ENCODE peak calls at places on chromosomes 12 and 14, in seven cellular contexts. E is fibroblast of lung, A is Karpas-422, X is IMR-90, T is K562, G is PC-3, U is HCT116. Y is an unnamed sample. For H3K4me1, the result is how much of the 10 kb centered on the place peaks cover.

GRCh38 chr12:69884386-69884785 is 59.4 kb downstream of the MYRFL start:
- DNase-seq in X (no peak), G (no peak), A (no peak), T (no peak), E (no peak), U (no peak), Y (no peak)

GRCh38 chr14:25848601-25849000 is 749.2 kb downstream of the NOVA1 start:
- DNase-seq in U (no peak), X (no peak), G (no peak), A (no peak), T (no peak), E (no peak), Y (no peak)

GRCh38 chr12:110782068-110782467 is 39.4 kb upstream of the PPP1CC start:
- DNase-seq in A (no peak), T (no peak), U (no peak), G (no peak), E (no peak), X (no peak), Y (no peak)

GRCh38 chr14:94161087-94161486 is 13.0 kb upstream of the PPP4R4 start:
- DNase-seq in A (no peak), X (no peak), G (no peak), U (no peak), T (no peak), E (no peak), Y (no peak)

GRCh38 chr14:94691658-94692029 is 78.3 kb downstream of the GSC start:
- DNase-seq in E (no peak), G (no peak), A (no peak), U (no peak), T (no peak), X (no peak), Y (no peak)

GRCh38 chr12:12788131-12788530 is 2.7 kb downstream of the APOLD1 start:
- DNase-seq in T (no peak), E (no peak), X (peak), U (no peak), G (no peak), A (no peak), Y (no peak)

GRCh38 chr12:109715310-109716091 is 1.9 kb downstream of the FAM222A start:
- DNase-seq in A (peak), X (no peak), G (no peak), T (peak), U (no peak), E (no peak), Y (peak)

GRCh38 chr12:34347367-34347766 is 325.1 kb downstream of the ALG10 start:
- DNase-seq in U (no peak), E (no peak), X (no peak), A (peak), G (peak), T (peak), Y (no peak)

GRCh38 chr14:79580908-79581307 is 630.4 kb downstream of the DIO2 start:
- DNase-seq in X (no peak), E (no peak), T (no peak), G (no peak), A (no peak), U (no peak), Y (no peak)

GRCh38 chr12:124695861-124696260 is 128.4 kb upstream of the NCOR2 start:
- DNase-seq in G (peak), E (no peak), X (peak), A (no peak), U (no peak), T (no peak), Y (no peak)

GRCh38 chr14:53399057-53399456 is 245.9 kb upstream of the DDHD1 start:
- DNase-seq in E (peak), T (peak), G (peak), U (peak), A (no peak), X (peak), Y (no peak)

GRCh38 chr12:121712462-121713256 is at the start of gene TMEM120B:
- DNase-seq in X (peak), A (peak), E (peak), G (peak), U (no peak), T (peak), Y (peak)

GRCh38 chr12:53060721-53061276 is 10.9 kb downstream of the TNS2 start:
- DNase-seq in A (no peak), X (no peak), U (no peak), E (no peak), G (no peak), T (no peak), Y (no peak)

GRCh38 chr12:115895247-115895646 is 382.2 kb downstream of the MED13L start:
- DNase-seq in U (no peak), E (no peak), X (no peak), A (peak), G (peak), T (peak), Y (no peak)

GRCh38 chr12:49537231-49537708 is 1.6 kb upstream of the KCNH3 start:
- DNase-seq in T (no peak), G (no peak), U (no peak), E (no peak), X (no peak), A (no peak), Y (no peak)

GRCh38 chr14:103692159-103692558 is 23.1 kb downstream of the XRCC3 start:
- DNase-seq in A (peak), U (no peak), X (no peak), E (no peak), T (no peak), G (no peak), Y (no peak)
- H3K9ac ChIP-seq in A (peak), U (no peak), X (no peak), E (no peak), T (no peak), G (no peak), Y (no peak)

DNA sequence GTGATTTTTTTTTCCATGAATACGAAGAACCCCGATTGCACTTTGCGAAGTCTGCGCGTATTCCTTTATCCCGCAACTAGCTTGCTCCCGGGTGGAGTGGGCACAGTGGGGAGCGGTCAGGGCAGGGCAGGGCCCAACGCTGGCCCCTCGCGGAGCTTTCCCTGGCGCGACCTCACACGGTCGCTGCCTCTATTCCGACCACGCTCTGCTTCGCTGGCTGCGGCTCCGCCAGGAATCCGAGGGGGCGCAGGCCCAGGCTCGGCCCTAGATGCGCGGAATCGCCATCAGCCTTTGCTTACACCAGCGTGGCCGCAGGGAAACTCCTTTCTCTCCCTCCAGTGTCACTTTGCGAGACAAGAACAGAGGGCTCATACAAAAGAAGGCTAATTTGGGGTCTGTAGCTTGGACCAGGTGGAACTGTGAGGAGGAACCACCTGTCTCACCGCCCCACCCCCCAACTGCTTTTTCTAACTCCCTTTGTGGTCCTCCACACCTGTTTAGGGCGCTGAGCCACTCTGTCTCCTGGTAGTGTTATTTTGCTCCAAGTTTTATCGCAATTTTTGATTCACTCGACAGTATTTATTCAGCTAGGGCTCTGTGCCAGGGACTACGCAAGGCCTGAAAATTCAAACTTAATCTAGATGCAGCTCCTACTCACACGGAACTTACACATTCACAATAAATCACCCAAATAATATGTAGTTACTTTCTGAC is 3.1 kb upstream of the NKX2-1 start:
- DNase-seq in A (no peak), G (no peak), U (no peak), T (no peak), E (no peak), X (no peak), Y (no peak)
- H3K4me1 ChIP-seq in A (under half), G (under half), U (under half), T (under half), E (under half), X (under half), Y (under half)

DNA sequence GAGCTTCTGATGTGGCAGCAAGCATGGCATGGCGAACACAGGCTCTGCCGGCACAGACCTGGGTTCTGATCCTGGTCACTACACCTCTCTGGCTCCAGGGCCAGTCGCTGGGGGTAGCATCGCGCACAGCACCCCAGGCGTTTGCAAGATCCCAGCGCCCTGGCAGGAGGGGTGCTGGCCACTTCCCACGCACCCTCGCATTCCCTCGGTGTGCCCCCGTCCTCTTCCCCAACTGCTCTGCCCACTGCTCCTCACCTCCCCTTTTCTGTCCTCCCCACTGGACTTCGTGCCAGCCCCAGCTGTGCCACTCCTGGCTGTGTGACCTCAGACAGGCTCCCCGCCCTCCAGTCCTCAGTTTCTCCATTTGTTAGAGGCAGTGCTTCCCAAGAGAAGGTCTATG is 2.8 kb downstream of the CDK2AP1 start:
- DNase-seq in E (no peak), U (no peak), X (no peak), T (no peak), A (no peak), G (no peak), Y (no peak)
- H3K9ac ChIP-seq in E (no peak), U (no peak), X (peak), T (peak), A (peak), G (no peak), Y (peak)

DNA sequence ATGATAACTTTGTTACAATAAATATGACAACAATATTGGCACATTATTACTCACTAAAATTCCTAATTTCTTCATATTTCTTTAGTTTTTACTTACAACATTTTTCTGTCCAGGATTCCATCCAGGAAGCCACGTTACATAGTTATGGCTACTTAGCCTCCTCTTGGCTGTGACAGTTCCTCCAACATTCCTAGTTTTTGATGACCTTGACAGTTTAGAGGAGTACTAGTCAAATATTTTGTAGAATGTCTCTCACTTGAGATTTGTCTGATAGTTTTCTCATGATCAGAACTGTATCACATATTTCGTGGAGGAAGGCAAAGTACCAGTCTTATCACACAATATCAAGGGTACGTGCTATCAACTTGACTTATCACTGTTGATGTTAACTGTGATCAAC is 29.8 kb upstream of the LIN7A start:
- DNase-seq in T (no peak), G (no peak), E (no peak), X (no peak), A (no peak), U (no peak), Y (no peak)
- H3K4me1 ChIP-seq in T (under half), G (under half), E (under half), X (under half), A (under half), U (under half), Y (under half)

GRCh38 chr14:99570542-99571302 is 33.3 kb downstream of the CCDC85C start:
- DNase-seq in U (no peak), X (no peak), E (no peak), T (no peak), G (no peak), A (no peak), Y (no peak)

GRCh38 chr14:99571303-99571986 is 32.6 kb downstream of the CCDC85C start:
- DNase-seq in T (no peak), E (no peak), A (no peak), U (no peak), G (peak), X (no peak), Y (peak)

GRCh38 chr14:99573436-99574098 is 30.4 kb downstream of the CCDC85C start:
- DNase-seq in U (no peak), G (no peak), A (peak), E (no peak), X (no peak), T (no peak), Y (no peak)

GRCh38 chr14:99573000-99573330 is 31.0 kb downstream of the CCDC85C start:
- DNase-seq in G (no peak), U (no peak), X (no peak), E (no peak), T (no peak), A (peak), Y (no peak)

DNA sequence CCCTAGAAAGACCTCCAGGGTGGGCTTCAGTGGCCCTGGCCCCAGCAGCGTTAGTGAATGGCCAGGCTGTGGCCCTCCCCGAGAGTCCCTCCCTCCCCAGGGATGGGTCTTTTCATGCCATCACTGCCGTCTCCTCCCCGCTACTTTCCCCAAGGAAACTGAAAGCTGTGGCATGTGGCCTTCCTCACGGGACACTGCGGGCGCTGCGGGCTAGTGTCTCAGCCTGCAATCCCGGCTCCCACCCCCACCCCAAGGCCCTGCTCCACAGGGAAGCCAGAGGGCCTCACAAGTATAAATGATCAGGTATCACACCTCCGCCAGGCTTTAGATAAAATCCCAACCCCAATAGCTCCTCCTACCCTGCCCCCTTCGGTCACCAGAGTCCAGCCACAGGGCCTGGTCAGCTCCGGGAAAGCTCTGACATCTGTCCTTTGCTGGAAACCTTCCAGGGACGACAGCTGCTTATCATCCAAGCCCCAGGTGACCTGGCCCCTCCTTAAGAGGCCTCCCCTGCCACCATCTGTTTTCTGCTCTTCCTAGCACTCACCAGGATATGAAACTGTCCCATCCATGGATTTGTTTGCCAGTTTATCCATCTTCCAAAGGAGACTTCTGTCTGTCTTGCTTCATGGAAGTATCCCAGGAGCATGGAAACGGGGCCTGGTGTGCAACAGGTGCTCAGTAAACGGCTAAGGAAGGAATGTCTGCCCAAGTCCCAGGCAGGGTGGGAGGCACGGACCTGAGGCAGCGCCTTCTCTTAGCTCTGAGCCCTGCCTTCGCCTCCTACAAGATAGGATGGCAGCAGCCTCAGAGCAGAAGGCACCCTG is 31.6 kb downstream of the CCDC85C start:
- DNase-seq in G (no peak), U (no peak), A (no peak), E (no peak), T (peak), X (no peak), Y (peak)
- H3K9ac ChIP-seq in G (no peak), U (no peak), A (peak), E (no peak), T (peak), X (no peak), Y (no peak)

GRCh38 chr12:123069436-123070266 is 81.2 kb downstream of the PITPNM2 start:
- DNase-seq in U (no peak), G (no peak), T (no peak), E (no peak), X (no peak), A (no peak), Y (no peak)

GRCh38 chr12:123064885-123065619 is 84.6 kb downstream of the ARL6IP4 start:
- DNase-seq in G (no peak), T (no peak), X (no peak), E (peak), A (no peak), U (no peak), Y (no peak)

GRCh38 chr12:123065666-123066457 is 85.0 kb downstream of the PITPNM2 start:
- DNase-seq in U (no peak), E (no peak), A (no peak), X (no peak), T (no peak), G (no peak), Y (no peak)

GRCh38 chr12:123070267-123071081 is 80.4 kb downstream of the PITPNM2 start:
- DNase-seq in E (no peak), A (no peak), T (no peak), X (no peak), U (no peak), G (no peak), Y (no peak)

DNA sequence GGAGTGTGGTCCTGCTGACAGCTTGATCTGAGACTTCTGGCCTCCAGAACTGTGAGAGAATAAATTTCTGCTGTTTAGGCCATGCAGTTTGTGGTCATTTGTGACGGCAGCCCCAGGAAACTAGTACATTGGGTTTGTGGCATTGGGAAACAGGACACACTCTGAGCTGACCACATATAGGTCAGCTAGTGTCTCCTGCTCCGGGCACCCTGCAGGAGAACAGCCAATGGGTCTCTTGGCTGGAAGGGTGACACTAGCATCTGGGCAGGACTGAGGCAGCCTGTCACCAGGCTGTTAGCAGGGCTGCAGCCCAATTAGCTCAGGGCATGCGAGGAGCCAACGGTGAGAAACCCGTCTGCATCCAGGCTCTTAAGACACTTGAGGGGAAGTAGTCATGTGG is 83.2 kb downstream of the PITPNM2 start:
- DNase-seq in X (no peak), U (no peak), A (no peak), E (no peak), G (no peak), T (no peak), Y (no peak)
- H3K4me1 ChIP-seq in X (under half), U (under half), A (under half), E (under half), G (under half), T (under half), Y (under half)

GRCh38 chr12:89084751-89085150 is 267.6 kb downstream of the DUSP6 start:
- DNase-seq in E (peak), G (no peak), A (no peak), U (no peak), X (peak), T (no peak), Y (no peak)

GRCh38 chr12:89083491-89083890 is 268.8 kb downstream of the DUSP6 start:
- DNase-seq in U (no peak), E (no peak), G (no peak), X (no peak), A (no peak), T (no peak), Y (no peak)

GRCh38 chr12:89085421-89085820 is 266.9 kb downstream of the DUSP6 start:
- DNase-seq in E (no peak), U (no peak), X (no peak), A (no peak), G (no peak), T (no peak), Y (no peak)

GRCh38 chr12:89087876-89088275 is 264.4 kb downstream of the DUSP6 start:
- DNase-seq in U (no peak), G (no peak), A (no peak), X (no peak), T (no peak), E (no peak), Y (no peak)

DNA sequence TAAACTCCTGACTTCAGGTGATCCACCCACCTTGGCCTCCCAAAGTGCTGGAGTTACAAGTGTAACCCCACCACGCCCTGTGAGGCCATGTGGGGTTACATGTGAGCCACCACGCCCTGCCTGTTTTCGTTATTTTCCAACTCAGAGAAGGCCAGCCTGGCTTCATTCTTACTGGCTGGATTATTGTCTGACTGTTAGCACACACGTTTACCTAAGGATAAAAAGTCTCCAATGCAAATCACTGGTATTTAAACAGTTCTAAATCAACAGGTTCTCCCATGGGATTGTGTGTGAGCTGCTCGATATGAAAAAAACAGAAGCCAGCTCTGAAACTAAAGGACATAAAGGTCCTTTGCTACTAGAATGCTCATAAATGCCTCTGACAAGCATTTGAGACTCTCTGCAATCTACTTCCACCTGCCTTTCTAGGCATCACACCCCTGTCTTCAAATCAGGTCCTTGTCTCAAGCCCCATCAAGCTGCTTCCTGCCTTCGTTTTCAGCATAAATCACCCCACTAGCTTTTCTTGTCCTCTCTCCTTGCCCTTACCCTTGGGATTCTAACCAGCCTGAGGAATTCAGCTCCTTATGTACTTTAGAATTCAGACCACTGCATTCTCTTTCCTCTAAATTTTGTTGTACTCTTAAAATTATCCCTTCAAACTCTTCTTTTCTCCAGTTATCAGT is 265.0 kb downstream of the DUSP6 start:
- DNase-seq in A (no peak), U (no peak), T (no peak), E (no peak), G (no peak), X (no peak), Y (peak)
- H3K9ac ChIP-seq in A (no peak), U (no peak), T (no peak), E (no peak), G (no peak), X (no peak), Y (no peak)

DNA sequence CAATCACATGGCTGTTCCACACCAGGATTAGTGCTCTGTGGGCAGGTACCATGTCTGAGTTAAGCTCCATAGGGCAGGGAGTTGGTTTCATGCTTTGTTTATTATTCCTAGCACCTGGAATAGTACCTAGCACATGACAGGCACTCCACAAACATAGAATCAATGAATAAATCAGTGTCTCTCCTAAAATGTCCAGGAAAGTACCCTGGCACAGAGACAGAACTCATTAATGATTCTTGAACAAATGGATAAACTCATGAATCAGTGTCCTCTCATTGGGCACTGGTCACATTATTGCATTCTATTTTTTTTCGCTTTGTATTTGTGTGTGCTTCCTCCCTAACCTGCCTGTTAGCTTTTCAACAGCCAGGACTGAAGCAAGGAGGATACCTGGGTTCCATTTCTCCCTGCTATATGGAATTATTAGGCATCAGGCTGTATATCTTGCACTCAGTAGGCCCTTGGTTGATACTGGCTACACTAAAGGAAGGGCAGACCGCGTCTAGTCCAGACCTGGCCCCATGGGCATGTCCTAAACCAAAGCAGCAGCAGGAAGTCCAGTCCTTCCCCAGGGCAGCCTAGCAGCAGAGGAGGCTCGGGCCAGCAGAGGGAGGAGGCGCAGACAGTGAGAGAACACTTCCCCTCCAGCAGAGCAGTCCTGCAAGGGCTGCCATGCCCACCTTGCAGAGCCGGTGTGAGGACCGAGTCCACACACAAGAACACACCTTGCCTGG is 18.4 kb downstream of the HDAC7 start:
- DNase-seq in E (no peak), A (no peak), X (no peak), T (no peak), U (no peak), G (no peak), Y (no peak)
- H3K4me1 ChIP-seq in E (under half), A (half or more), X (under half), T (under half), U (under half), G (under half), Y (under half)

Y was measured in colonic mucosa.